ENCODE peak calls at places on chromosomes 7 and 10, in five cellular contexts. C is lower lobe of right lung, P is testis, R is endodermal cell, B is heart left ventricle. E is an unnamed sample.

GRCh38 chr10:132036887-132037675 is 28.7 kb upstream of the JAKMIP3 start:
- DNase-seq in C (no peak), B (no peak), R (peak; percentile 88), P (no peak), E (peak; percentile 24)

GRCh38 chr7:127908430-127909258 is 122.6 kb downstream of the LRRC4 start:
- DNase-seq in R (no peak), B (no peak), P (no peak), C (no peak), E (no peak)

GRCh38 chr10:128267581-128267980 is 141.4 kb upstream of the MKI67 start:
- DNase-seq in R (no peak), B (no peak), P (no peak), C (no peak), E (no peak)

GRCh38 chr7:52017802-52018679 is 701.4 kb upstream of the COBL start:
- DNase-seq in C (no peak), P (peak; percentile 66), B (no peak), R (peak; percentile 91), E (no peak)

GRCh38 chr7:105439174-105439893 is 50.6 kb upstream of the SRPK2 start:
- DNase-seq in R (peak; percentile 56), P (no peak), C (no peak), B (no peak), E (peak; percentile 40)

GRCh38 chr10:77974396-77975074 is 48.0 kb upstream of the DLG5 start:
- DNase-seq in B (no peak), R (peak; percentile 90), C (no peak), P (peak; percentile 55), E (no peak)

GRCh38 chr10:120651000-120651399 is 194.0 kb downstream of the PLPP4 start:
- DNase-seq in C (no peak), B (no peak), P (no peak), R (no peak), E (no peak)

GRCh38 chr10:43253461-43254198 is 13.2 kb downstream of the RASGEF1A start:
- DNase-seq in P (peak; percentile 1), B (peak; percentile 18), C (no peak), R (peak; percentile 46), E (no peak)

GRCh38 chr7:1593091-1593866 is 23.4 kb upstream of the PSMG3 start:
- DNase-seq in B (no peak), P (no peak), R (peak; percentile 61), C (no peak), E (no peak)

GRCh38 chr10:125538947-125539649 is 143.9 kb downstream of the TEX36 start:
- DNase-seq in B (peak; percentile 32), P (peak; percentile 36), C (no peak), R (no peak), E (peak; percentile 88)

GRCh38 chr10:58573970-58574538 is 61.4 kb downstream of the BICC1 start:
- DNase-seq in C (no peak), R (no peak), P (no peak), B (no peak), E (no peak)

GRCh38 chr10:14362098-14362497 is 31.4 kb upstream of the FRMD4A start:
- DNase-seq in C (no peak), P (no peak), B (no peak), R (no peak), E (no peak)

GRCh38 chr7:33807779-33808482 is 97.4 kb upstream of the BMPER start:
- DNase-seq in P (peak; percentile 21), B (no peak), C (no peak), R (peak; percentile 91), E (no peak)

GRCh38 chr7:4700577-4701235 is 18.6 kb downstream of the FOXK1 start:
- DNase-seq in P (peak; percentile 70), B (no peak), R (peak; percentile 90), C (no peak), E (no peak)

GRCh38 chr7:75534727-75535307 is 42.7 kb downstream of the SPDYE5 start:
- DNase-seq in R (no peak), C (no peak), P (no peak), B (no peak), E (no peak)

GRCh38 chr7:150406565-150407421 is 27.7 kb downstream of the ZNF775 start:
- DNase-seq in R (no peak), C (no peak), B (peak; percentile 26), P (no peak), E (peak; percentile 57)

GRCh38 chr7:26182706-26183105 is 17.8 kb downstream of the HNRNPA2B1 start:
- DNase-seq in C (no peak), P (no peak), B (no peak), R (no peak), E (no peak)

GRCh38 chr7:133310232-133310852 is 57.5 kb downstream of the EXOC4 start:
- DNase-seq in B (peak; percentile 26), R (no peak), C (no peak), P (peak; percentile 44), E (peak; percentile 26)

GRCh38 chr10:30831401-30831800 is 200.3 kb downstream of the ZNF438 start:
- DNase-seq in P (no peak), R (no peak), B (no peak), C (no peak), E (no peak)

DNA sequence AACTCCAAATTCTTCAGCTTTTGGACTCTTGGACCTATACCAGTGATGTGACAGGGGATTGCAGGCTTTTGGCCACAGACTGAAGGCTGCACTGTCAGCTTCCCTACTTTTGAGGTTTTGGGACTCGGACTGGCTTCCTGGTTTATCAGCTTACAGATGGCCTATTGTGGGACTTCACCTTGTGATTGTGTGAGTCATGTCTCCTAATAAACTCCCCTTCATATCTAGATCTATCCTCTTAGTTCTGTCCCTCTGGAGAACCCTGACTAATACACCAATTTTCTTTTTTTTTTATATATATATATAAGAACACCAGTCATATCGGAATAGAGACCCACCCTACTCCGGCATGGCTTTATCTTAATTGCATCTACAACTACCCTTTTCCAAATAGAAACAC is 166.8 kb downstream of the ETV1 start:
- DNase-seq in R (no peak), B (no peak), P (no peak), C (no peak), E (no peak)
- TF ChIP-seq CTCF in R (no peak), B (no peak), P (no peak), C (no peak), E (no peak)

DNA sequence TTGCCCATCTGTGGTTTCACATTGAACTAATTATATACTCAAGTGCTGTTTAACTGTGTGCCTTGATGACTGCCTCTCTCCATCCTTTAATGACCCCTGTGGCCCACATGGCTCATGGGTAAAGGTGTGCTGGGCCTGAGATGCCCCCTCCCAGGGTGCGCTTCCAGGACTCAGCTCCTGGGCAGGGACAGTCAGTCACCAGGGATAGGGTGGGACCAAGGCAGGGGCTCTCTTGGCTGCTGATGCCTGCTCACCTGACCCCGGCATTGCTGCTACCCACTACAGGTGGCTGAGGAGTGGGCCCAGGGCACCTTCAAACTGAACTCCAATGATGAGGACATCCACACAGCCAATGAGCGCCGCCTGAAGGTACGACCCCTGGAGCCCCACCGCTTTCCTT is 6.5 kb downstream of the ASL start:
- DNase-seq in P (no peak), B (no peak), C (no peak), R (no peak), E (no peak)
- H3K36me3 ChIP-seq in P (no peaks in the 10 kb centered on the region), B (peaks cover 19% of the 10 kb centered on the region), C (peaks cover 65% of the 10 kb centered on the region), R (peaks cover 15% of the 10 kb centered on the region), E (peaks cover 8% of the 10 kb centered on the region)

GRCh38 chr10:99531696-99532050 is 1.1 kb upstream of the NKX2-3 start:
- DNase-seq in C (no peak), R (peak; percentile 45), B (no peak), P (no peak), E (no peak)
- H3K4me1 ChIP-seq in C (peaks cover 37% of the 10 kb centered on the region), R (peaks cover 13% of the 10 kb centered on the region), B (peaks cover 13% of the 10 kb centered on the region), P (peaks cover 9% of the 10 kb centered on the region), E (peaks cover 38% of the 10 kb centered on the region)

GRCh38 chr7:126302639-126303038 is 950.1 kb downstream of the GRM8 start:
- DNase-seq in P (no peak), R (no peak), B (no peak), C (no peak), E (no peak)
- TF ChIP-seq CTCF in P (no peak), R (peak; percentile 56), B (no peak), C (no peak), E (no peak)